ENCODE peak calls at places on chromosomes 16 and 17, in six cellular contexts. One of them, this sample, is unnamed.

GRCh38 chr16:10349851-10350250 is 36.0 kb upstream of the ATF7IP2 start:
- DNase-seq in NCI-H2081: no peak
- DNase-seq in cardiac muscle cell: no peak
- DNase-seq in EH: no peak
- DNase-seq in Calu3: no peak
- DNase-seq in cardiac septum: no peak
- DNase-seq in this sample: no peak

GRCh38 chr16:65202461-65202860 is 80.6 kb upstream of the CDH11 start:
- DNase-seq in NCI-H2081: no peak
- DNase-seq in cardiac muscle cell: no peak
- DNase-seq in EH: peak
- DNase-seq in Calu3: no peak
- DNase-seq in cardiac septum: no peak
- DNase-seq in this sample: peak

GRCh38 chr17:32876414-32877163 is at the start of gene MYO1D:
- DNase-seq in NCI-H2081: peak
- DNase-seq in cardiac muscle cell: peak
- DNase-seq in EH: peak
- DNase-seq in Calu3: peak
- DNase-seq in cardiac septum: peak
- DNase-seq in this sample: peak

GRCh38 chr17:41322903-41323895 is 7.7 kb upstream of the KRTAP17-1 start:
- DNase-seq in NCI-H2081: no peak
- DNase-seq in cardiac muscle cell: no peak
- DNase-seq in EH: peak
- DNase-seq in Calu3: no peak
- DNase-seq in cardiac septum: no peak
- DNase-seq in this sample: no peak

GRCh38 chr17:36808181-36808661 is 129.1 kb upstream of the LHX1 start:
- DNase-seq in NCI-H2081: no peak
- DNase-seq in cardiac muscle cell: peak
- DNase-seq in EH: no peak
- DNase-seq in Calu3: no peak
- DNase-seq in cardiac septum: no peak
- DNase-seq in this sample: peak

GRCh38 chr17:42779942-42780815 is at the start of gene WNK4:
- DNase-seq in NCI-H2081: no peak
- DNase-seq in cardiac muscle cell: peak
- DNase-seq in EH: peak
- DNase-seq in Calu3: peak
- DNase-seq in cardiac septum: no peak
- DNase-seq in this sample: peak

GRCh38 chr17:13619462-13619861 is 17.7 kb upstream of the HS3ST3A1 start:
- DNase-seq in NCI-H2081: no peak
- DNase-seq in cardiac muscle cell: no peak
- DNase-seq in EH: no peak
- DNase-seq in Calu3: no peak
- DNase-seq in cardiac septum: no peak
- DNase-seq in this sample: no peak

GRCh38 chr16:73350707-73351452 is 303.0 kb upstream of the ZFHX3 start:
- DNase-seq in NCI-H2081: no peak
- DNase-seq in cardiac muscle cell: peak
- DNase-seq in EH: no peak
- DNase-seq in Calu3: no peak
- DNase-seq in cardiac septum: no peak
- DNase-seq in this sample: no peak

GRCh38 chr17:67388986-67389385 is 11.9 kb downstream of the PITPNC1 start:
- DNase-seq in NCI-H2081: no peak
- DNase-seq in cardiac muscle cell: no peak
- DNase-seq in EH: no peak
- DNase-seq in Calu3: no peak
- DNase-seq in cardiac septum: no peak
- DNase-seq in this sample: no peak

GRCh38 chr16:87490091-87490798 is 2.6 kb downstream of the ZCCHC14 start:
- DNase-seq in NCI-H2081: no peak
- DNase-seq in cardiac muscle cell: no peak
- DNase-seq in EH: peak
- DNase-seq in Calu3: no peak
- DNase-seq in cardiac septum: no peak
- DNase-seq in this sample: peak

GRCh38 chr16:85834741-85835140 is 35.2 kb downstream of the COX4I1 start:
- DNase-seq in NCI-H2081: no peak
- DNase-seq in cardiac muscle cell: no peak
- DNase-seq in EH: no peak
- DNase-seq in Calu3: no peak
- DNase-seq in cardiac septum: no peak
- DNase-seq in this sample: no peak

GRCh38 chr17:54887787-54888186 is 12.9 kb upstream of the TOM1L1 start:
- DNase-seq in NCI-H2081: no peak
- DNase-seq in cardiac muscle cell: no peak
- DNase-seq in EH: no peak
- DNase-seq in Calu3: no peak
- DNase-seq in cardiac septum: no peak
- DNase-seq in this sample: no peak

GRCh38 chr17:42784811-42785592 is 4.6 kb downstream of the WNK4 start:
- DNase-seq in NCI-H2081: no peak
- DNase-seq in cardiac muscle cell: no peak
- DNase-seq in EH: no peak
- DNase-seq in Calu3: no peak
- DNase-seq in cardiac septum: no peak
- DNase-seq in this sample: no peak

This sample was measured in GM23248.